ENCODE peak calls at places on chromosome 7, in seven cellular contexts. X is stromal cell of bone marrow; Z is AG08395; F is IMR-90; Q is activated CD4-positive, alpha-beta memory T cell treated with anti-CD3 and anti-CD28 coated beads for 36 hours; V is NAMALWA; P is astrocyte of the cerebellum. Y is an unnamed sample.

GRCh38 chr7:1819258-1819841 is 149.3 kb downstream of the ELFN1 start:
- DNase-seq in F (no peak), Q (peak), X (no peak), Z (no peak), V (no peak), P (no peak), Y (no peak)

GRCh38 chr7:78863248-78863647 is 590.2 kb downstream of the MAGI2 start:
- DNase-seq in P (no peak), Z (no peak), F (peak), X (no peak), V (no peak), Q (no peak), Y (no peak)

GRCh38 chr7:107907790-107908189 is 16.8 kb downstream of the DLD start:
- DNase-seq in Z (no peak), F (no peak), P (no peak), Q (no peak), X (no peak), V (no peak), Y (no peak)

GRCh38 chr7:92508949-92509348 is 19.4 kb downstream of the PEX1 start:
- DNase-seq in F (no peak), X (no peak), Q (no peak), Z (no peak), P (no peak), V (no peak), Y (no peak)

GRCh38 chr7:121499526-121500123 is 103.5 kb upstream of the FAM3C start:
- DNase-seq in Q (peak), P (no peak), V (no peak), F (no peak), X (peak), Z (no peak), Y (no peak)

GRCh38 chr7:100720645-100721504 is 607 bp downstream of the EPO start:
- DNase-seq in P (no peak), F (no peak), Z (no peak), X (no peak), V (no peak), Q (no peak), Y (no peak)

GRCh38 chr7:127978421-127978820 is 52.8 kb downstream of the LRRC4 start:
- DNase-seq in F (no peak), Q (no peak), Z (no peak), V (no peak), X (no peak), P (no peak), Y (no peak)

GRCh38 chr7:139457153-139457946 is 26.1 kb downstream of the KLRG2 start:
- DNase-seq in P (no peak), V (no peak), X (no peak), F (peak), Z (peak), Q (no peak), Y (no peak)

GRCh38 chr7:68929712-68930395 is 668.4 kb upstream of the AUTS2 start:
- DNase-seq in V (no peak), X (peak), P (no peak), Q (no peak), F (peak), Z (peak), Y (no peak)

GRCh38 chr7:327305-327931 is 37.4 kb downstream of the FOXL3 start:
- DNase-seq in V (no peak), X (no peak), P (no peak), Q (no peak), Z (no peak), F (no peak), Y (no peak)

GRCh38 chr7:45400680-45401079 is 173.5 kb upstream of the ADCY1 start:
- DNase-seq in P (no peak), Z (no peak), V (no peak), F (no peak), X (no peak), Q (no peak), Y (no peak)

GRCh38 chr7:121960678-121961461 is 87.9 kb downstream of the PTPRZ1 start:
- DNase-seq in X (peak), F (peak), V (no peak), Q (no peak), P (peak), Z (peak), Y (peak)

GRCh38 chr7:38215115-38215514 is 37.1 kb downstream of the STARD3NL start:
- DNase-seq in X (no peak), F (no peak), P (no peak), Q (no peak), V (no peak), Z (no peak), Y (no peak)

GRCh38 chr7:157652161-157652953 is 315.6 kb downstream of the DNAJB6 start:
- DNase-seq in V (no peak), P (no peak), F (no peak), X (no peak), Q (no peak), Z (no peak), Y (no peak)

GRCh38 chr7:92737706-92738105 is 98.7 kb downstream of the CDK6 start:
- DNase-seq in P (no peak), Q (no peak), F (no peak), V (no peak), X (no peak), Z (no peak), Y (no peak)

Y was measured in AG09319.